ENCODE peak calls at places on chromosome 2, in eight cellular contexts. One of them, this sample, is unnamed.

GRCh38 chr2:237491515-237492118 is 4.6 kb downstream of the MLPH start:
- DNase-seq in cardiac fibroblast: no peak
- DNase-seq in tibial artery: no peak
- DNase-seq in bronchial epithelial cell: no peak
- DNase-seq in neural progenitor cell: no peak
- DNase-seq in H1: no peak
- DNase-seq in BJ: no peak
- DNase-seq in CD8-positive, alpha-beta T cell: no peak
- DNase-seq in this sample: no peak

GRCh38 chr2:41965886-41966285 is 81.9 kb upstream of the PKDCC start:
- DNase-seq in cardiac fibroblast: peak; percentile 86
- DNase-seq in tibial artery: peak; percentile 89
- DNase-seq in bronchial epithelial cell: no peak
- DNase-seq in neural progenitor cell: no peak
- DNase-seq in H1: no peak
- DNase-seq in BJ: no peak
- DNase-seq in CD8-positive, alpha-beta T cell: no peak
- DNase-seq in this sample: peak; percentile 67

GRCh38 chr2:30146337-30147195 is at the start of gene YPEL5:
- DNase-seq in cardiac fibroblast: peak; percentile 100
- DNase-seq in tibial artery: peak; percentile 100
- DNase-seq in bronchial epithelial cell: peak; percentile 100
- DNase-seq in neural progenitor cell: peak; percentile 99
- DNase-seq in H1: peak; percentile 99
- DNase-seq in BJ: peak; percentile 98
- DNase-seq in CD8-positive, alpha-beta T cell: peak; percentile 100
- DNase-seq in this sample: peak; percentile 100

GRCh38 chr2:162072181-162072702 is 1.8 kb downstream of the DPP4 start:
- DNase-seq in cardiac fibroblast: peak; percentile 76
- DNase-seq in tibial artery: no peak
- DNase-seq in bronchial epithelial cell: peak; percentile 47
- DNase-seq in neural progenitor cell: no peak
- DNase-seq in H1: no peak
- DNase-seq in BJ: peak; percentile 38
- DNase-seq in CD8-positive, alpha-beta T cell: no peak
- DNase-seq in this sample: peak; percentile 85

GRCh38 chr2:214244847-214245246 is 166.0 kb upstream of the VWC2L start:
- DNase-seq in cardiac fibroblast: peak; percentile 1
- DNase-seq in tibial artery: no peak
- DNase-seq in bronchial epithelial cell: no peak
- DNase-seq in neural progenitor cell: no peak
- DNase-seq in H1: no peak
- DNase-seq in BJ: no peak
- DNase-seq in CD8-positive, alpha-beta T cell: no peak
- DNase-seq in this sample: peak; percentile 9

GRCh38 chr2:239052046-239052445 is 204.2 kb downstream of the TWIST2 start:
- DNase-seq in cardiac fibroblast: no peak
- DNase-seq in tibial artery: no peak
- DNase-seq in bronchial epithelial cell: no peak
- DNase-seq in neural progenitor cell: no peak
- DNase-seq in H1: no peak
- DNase-seq in BJ: no peak
- DNase-seq in CD8-positive, alpha-beta T cell: no peak
- DNase-seq in this sample: no peak

GRCh38 chr2:225566798-225567197 is 167.3 kb downstream of the NYAP2 start:
- DNase-seq in cardiac fibroblast: no peak
- DNase-seq in tibial artery: no peak
- DNase-seq in bronchial epithelial cell: peak; percentile 82
- DNase-seq in neural progenitor cell: no peak
- DNase-seq in H1: no peak
- DNase-seq in BJ: no peak
- DNase-seq in CD8-positive, alpha-beta T cell: no peak
- DNase-seq in this sample: peak; percentile 40

GRCh38 chr2:231386446-231386845 is 9.1 kb upstream of the B3GNT7 start:
- DNase-seq in cardiac fibroblast: peak; percentile 24
- DNase-seq in tibial artery: no peak
- DNase-seq in bronchial epithelial cell: peak; percentile 36
- DNase-seq in neural progenitor cell: no peak
- DNase-seq in H1: no peak
- DNase-seq in BJ: peak; percentile 56
- DNase-seq in CD8-positive, alpha-beta T cell: no peak
- DNase-seq in this sample: peak; percentile 78

GRCh38 chr2:238528953-238529781 is 102.4 kb downstream of the ASB1 start:
- DNase-seq in cardiac fibroblast: peak; percentile 11
- DNase-seq in tibial artery: no peak
- DNase-seq in bronchial epithelial cell: peak; percentile 87
- DNase-seq in neural progenitor cell: no peak
- DNase-seq in H1: no peak
- DNase-seq in BJ: peak; percentile 51
- DNase-seq in CD8-positive, alpha-beta T cell: no peak
- DNase-seq in this sample: peak; percentile 69

GRCh38 chr2:1856922-1857321 is 112.6 kb upstream of the PXDN start:
- DNase-seq in cardiac fibroblast: no peak
- DNase-seq in tibial artery: no peak
- DNase-seq in bronchial epithelial cell: no peak
- DNase-seq in neural progenitor cell: no peak
- DNase-seq in H1: no peak
- DNase-seq in BJ: no peak
- DNase-seq in CD8-positive, alpha-beta T cell: no peak
- DNase-seq in this sample: peak; percentile 35

GRCh38 chr2:144505245-144505801 is 14.6 kb downstream of the ZEB2 start:
- DNase-seq in cardiac fibroblast: peak; percentile 72
- DNase-seq in tibial artery: no peak
- DNase-seq in bronchial epithelial cell: no peak
- DNase-seq in neural progenitor cell: peak; percentile 48
- DNase-seq in H1: no peak
- DNase-seq in BJ: no peak
- DNase-seq in CD8-positive, alpha-beta T cell: no peak
- DNase-seq in this sample: no peak

GRCh38 chr2:151049746-151050145 is 211.9 kb downstream of the RBM43 start:
- DNase-seq in cardiac fibroblast: peak; percentile 70
- DNase-seq in tibial artery: no peak
- DNase-seq in bronchial epithelial cell: peak; percentile 96
- DNase-seq in neural progenitor cell: no peak
- DNase-seq in H1: no peak
- DNase-seq in BJ: no peak
- DNase-seq in CD8-positive, alpha-beta T cell: no peak
- DNase-seq in this sample: peak; percentile 86

GRCh38 chr2:11746376-11746806 is at the start of gene LPIN1:
- DNase-seq in cardiac fibroblast: peak; percentile 92
- DNase-seq in tibial artery: peak; percentile 95
- DNase-seq in bronchial epithelial cell: peak; percentile 43
- DNase-seq in neural progenitor cell: peak; percentile 96
- DNase-seq in H1: peak; percentile 87
- DNase-seq in BJ: no peak
- DNase-seq in CD8-positive, alpha-beta T cell: peak; percentile 79
- DNase-seq in this sample: peak; percentile 91

GRCh38 chr2:36812196-36812595 is 115.7 kb downstream of the VIT start:
- DNase-seq in cardiac fibroblast: no peak
- DNase-seq in tibial artery: no peak
- DNase-seq in bronchial epithelial cell: no peak
- DNase-seq in neural progenitor cell: peak; percentile 39
- DNase-seq in H1: peak; percentile 83
- DNase-seq in BJ: no peak
- DNase-seq in CD8-positive, alpha-beta T cell: no peak
- DNase-seq in this sample: no peak

GRCh38 chr2:226362991-226363390 is 436.6 kb downstream of the IRS1 start:
- DNase-seq in cardiac fibroblast: peak; percentile 14
- DNase-seq in tibial artery: no peak
- DNase-seq in bronchial epithelial cell: peak; percentile 83
- DNase-seq in neural progenitor cell: no peak
- DNase-seq in H1: no peak
- DNase-seq in BJ: no peak
- DNase-seq in CD8-positive, alpha-beta T cell: no peak
- DNase-seq in this sample: peak; percentile 40

GRCh38 chr2:158772306-158773078 is 22.6 kb upstream of the DAPL1 start:
- DNase-seq in cardiac fibroblast: no peak
- DNase-seq in tibial artery: no peak
- DNase-seq in bronchial epithelial cell: no peak
- DNase-seq in neural progenitor cell: no peak
- DNase-seq in H1: no peak
- DNase-seq in BJ: no peak
- DNase-seq in CD8-positive, alpha-beta T cell: no peak
- DNase-seq in this sample: no peak

GRCh38 chr2:219247678-219248642 is 2.7 kb downstream of the STK16 start:
- DNase-seq in cardiac fibroblast: no peak
- DNase-seq in tibial artery: no peak
- DNase-seq in bronchial epithelial cell: no peak
- DNase-seq in neural progenitor cell: no peak
- DNase-seq in H1: no peak
- DNase-seq in BJ: no peak
- DNase-seq in CD8-positive, alpha-beta T cell: peak; percentile 28
- DNase-seq in this sample: no peak

GRCh38 chr2:98465456-98466201 is 21.0 kb downstream of the INPP4A start:
- DNase-seq in cardiac fibroblast: peak; percentile 84
- DNase-seq in tibial artery: no peak
- DNase-seq in bronchial epithelial cell: peak; percentile 58
- DNase-seq in neural progenitor cell: no peak
- DNase-seq in H1: no peak
- DNase-seq in BJ: no peak
- DNase-seq in CD8-positive, alpha-beta T cell: peak; percentile 61
- DNase-seq in this sample: peak; percentile 66

GRCh38 chr2:142866426-142866825 is 11.0 kb upstream of the KYNU start:
- DNase-seq in cardiac fibroblast: no peak
- DNase-seq in tibial artery: no peak
- DNase-seq in bronchial epithelial cell: no peak
- DNase-seq in neural progenitor cell: no peak
- DNase-seq in H1: no peak
- DNase-seq in BJ: no peak
- DNase-seq in CD8-positive, alpha-beta T cell: no peak
- DNase-seq in this sample: no peak
- H3K4me3 ChIP-seq in cardiac fibroblast: no peak overlapping the region
- H3K4me3 ChIP-seq in tibial artery: no peak overlapping the region
- H3K4me3 ChIP-seq in bronchial epithelial cell: no peak overlapping the region
- H3K4me3 ChIP-seq in neural progenitor cell: no peak overlapping the region
- H3K4me3 ChIP-seq in H1: no peak overlapping the region
- H3K4me3 ChIP-seq in BJ: no peak overlapping the region
- H3K4me3 ChIP-seq in CD8-positive, alpha-beta T cell: no peak overlapping the region
- H3K4me3 ChIP-seq in this sample: no peak overlapping the region

DNA sequence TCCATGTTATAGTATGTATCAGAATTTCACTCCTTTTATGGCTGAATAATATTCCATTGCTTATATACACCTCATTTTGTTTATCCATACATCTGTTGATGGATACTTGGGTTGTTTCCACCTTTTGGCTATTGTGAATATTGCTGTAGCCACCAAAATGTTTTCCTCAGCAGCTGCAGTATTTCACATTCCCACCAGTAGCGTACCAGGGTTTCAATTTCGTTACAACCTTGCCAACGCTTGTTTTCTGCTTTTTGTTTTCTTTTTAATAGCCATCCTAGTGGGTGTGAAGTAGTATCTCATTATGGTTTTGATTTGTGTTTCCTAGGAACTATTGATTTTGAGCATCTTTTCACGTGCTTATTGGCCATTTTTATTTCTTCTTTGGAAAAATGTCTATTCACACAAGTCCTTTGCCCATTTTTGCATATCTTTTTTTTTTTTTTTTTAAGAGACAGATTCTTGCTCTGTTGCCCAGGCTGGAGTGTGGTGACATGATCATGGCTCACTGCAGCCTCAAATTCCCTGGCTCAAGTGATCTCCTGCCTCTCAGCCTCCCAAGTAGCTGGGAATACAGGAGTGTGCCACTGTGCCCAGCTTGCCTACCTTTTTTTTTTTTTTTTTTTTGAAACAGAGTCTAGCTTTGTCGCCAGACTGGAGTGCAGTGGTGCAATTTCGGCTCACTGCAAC is 14.2 kb downstream of the UBXN2A start:
- DNase-seq in cardiac fibroblast: peak; percentile 36
- DNase-seq in tibial artery: no peak
- DNase-seq in bronchial epithelial cell: no peak
- DNase-seq in neural progenitor cell: no peak
- DNase-seq in H1: no peak
- DNase-seq in BJ: no peak
- DNase-seq in CD8-positive, alpha-beta T cell: no peak
- DNase-seq in this sample: no peak
- TF ChIP-seq CTCF in cardiac fibroblast: peak; percentile 13
- TF ChIP-seq CTCF in tibial artery: no peak
- TF ChIP-seq CTCF in bronchial epithelial cell: no peak
- TF ChIP-seq CTCF in neural progenitor cell: no peak
- TF ChIP-seq CTCF in H1: no peak
- TF ChIP-seq CTCF in BJ: no peak
- TF ChIP-seq CTCF in CD8-positive, alpha-beta T cell: no peak
- TF ChIP-seq CTCF in this sample: no peak

GRCh38 chr2:216658702-216659231 is 25.5 kb downstream of the IGFBP2 start:
- DNase-seq in cardiac fibroblast: no peak
- DNase-seq in tibial artery: no peak
- DNase-seq in bronchial epithelial cell: peak; percentile 35
- DNase-seq in neural progenitor cell: no peak
- DNase-seq in H1: no peak
- DNase-seq in BJ: no peak
- DNase-seq in CD8-positive, alpha-beta T cell: no peak
- DNase-seq in this sample: no peak
- H3K4me3 ChIP-seq in cardiac fibroblast: no peak overlapping the region
- H3K4me3 ChIP-seq in tibial artery: no peak overlapping the region
- H3K4me3 ChIP-seq in bronchial epithelial cell: no peak overlapping the region
- H3K4me3 ChIP-seq in neural progenitor cell: no peak overlapping the region
- H3K4me3 ChIP-seq in H1: no peak overlapping the region
- H3K4me3 ChIP-seq in BJ: no peak overlapping the region
- H3K4me3 ChIP-seq in CD8-positive, alpha-beta T cell: no peak overlapping the region
- H3K4me3 ChIP-seq in this sample: no peak overlapping the region

DNA sequence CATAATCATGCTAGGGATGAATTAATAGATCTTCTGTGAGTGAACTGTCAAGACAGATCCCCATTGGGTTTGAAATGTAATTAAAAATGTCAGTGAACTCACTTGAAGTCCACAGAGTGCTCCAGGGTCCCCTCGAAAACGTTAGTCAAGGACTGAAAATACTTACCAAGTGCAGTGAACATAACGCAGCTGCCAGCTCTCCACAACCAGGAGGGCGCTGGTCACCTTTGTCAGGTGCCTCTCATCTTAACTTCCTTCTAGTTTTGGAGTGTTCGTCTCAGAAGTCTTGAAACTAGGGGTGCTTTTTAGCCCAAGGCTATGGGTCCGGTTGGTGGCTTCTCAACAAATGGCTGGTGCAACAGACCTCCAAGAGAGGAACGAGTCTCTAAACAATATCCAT is 70.7 kb downstream of the NCK2 start:
- DNase-seq in cardiac fibroblast: no peak
- DNase-seq in tibial artery: no peak
- DNase-seq in bronchial epithelial cell: no peak
- DNase-seq in neural progenitor cell: no peak
- DNase-seq in H1: no peak
- DNase-seq in BJ: no peak
- DNase-seq in CD8-positive, alpha-beta T cell: no peak
- DNase-seq in this sample: no peak
- TF ChIP-seq CTCF in cardiac fibroblast: no peak
- TF ChIP-seq CTCF in tibial artery: no peak
- TF ChIP-seq CTCF in bronchial epithelial cell: no peak
- TF ChIP-seq CTCF in neural progenitor cell: no peak
- TF ChIP-seq CTCF in H1: no peak
- TF ChIP-seq CTCF in BJ: no peak
- TF ChIP-seq CTCF in CD8-positive, alpha-beta T cell: no peak
- TF ChIP-seq CTCF in this sample: no peak

This sample was measured in choroid plexus epithelial cell.